ENCODE peak calls at places on chromosomes 13 and 19, in nine cellular contexts. N is brain microvascular endothelial cell; W is HCT116; D is frontal cortex; T is stimulated activated CD8-positive, alpha-beta memory T cell treated with anti-CD3 and anti-CD28 coated beads, Interleukin-2, amount 100 ng/mL, for 1 hour; L is T47D; B is iris pigment epithelial cell; Q is GM03348; X is psoas muscle. M is an unnamed sample.

GRCh38 chr19:4738734-4739133 is 15.1 kb upstream of the DPP9 start:
- DNase-seq in B (no peak), D (no peak), Q (no peak), L (no peak), N (no peak), X (no peak), W (no peak), T (no peak), M (no peak)

GRCh38 chr19:54262470-54262869 is 5.4 kb upstream of the LILRB5 start:
- DNase-seq in W (no peak), D (no peak), B (no peak), Q (no peak), L (no peak), N (no peak), X (no peak), T (no peak), M (no peak)

GRCh38 chr19:53958168-53958571 is 4.6 kb upstream of the CACNG8 start:
- DNase-seq in T (no peak), D (no peak), Q (no peak), X (no peak), N (no peak), L (no peak), B (no peak), W (no peak), M (no peak)

GRCh38 chr19:46862504-46862835 is 1.7 kb downstream of the ARHGAP35 start:
- DNase-seq in Q (peak; percentile 17), L (no peak), D (no peak), T (no peak), W (no peak), N (no peak), X (no peak), B (peak; percentile 31), M (no peak)

GRCh38 chr19:18542936-18543813 is at the start of gene FKBP8:
- DNase-seq in N (peak; percentile 84), X (peak; percentile 97), Q (peak; percentile 99), D (peak; percentile 99), L (peak; percentile 94), W (peak; percentile 65), T (peak; percentile 87), B (peak; percentile 86), M (peak; percentile 97)

GRCh38 chr19:57338798-57339378 is 12.2 kb upstream of the ZNF304 start:
- DNase-seq in N (peak; percentile 52), W (no peak), T (no peak), D (no peak), X (no peak), L (no peak), B (peak; percentile 54), Q (no peak), M (no peak)

GRCh38 chr19:51440846-51441409 is 17.3 kb downstream of the SIGLEC8 start:
- DNase-seq in D (no peak), B (no peak), Q (no peak), W (no peak), L (no peak), X (no peak), T (no peak), N (no peak), M (no peak)

GRCh38 chr13:93927431-93927830 is 552.1 kb downstream of the DCT start:
- DNase-seq in N (no peak), D (no peak), X (no peak), L (no peak), Q (no peak), T (no peak), B (no peak), W (no peak), M (no peak)

GRCh38 chr13:42495751-42496150 is 78.2 kb upstream of the TNFSF11 start:
- DNase-seq in T (no peak), L (no peak), D (no peak), W (no peak), Q (no peak), X (no peak), B (no peak), N (no peak), M (no peak)

GRCh38 chr13:111187879-111188643 is 73.0 kb downstream of the ARHGEF7 start:
- DNase-seq in X (no peak), Q (peak; percentile 49), L (no peak), W (no peak), N (no peak), B (peak; percentile 72), D (no peak), T (no peak), M (no peak)

GRCh38 chr19:5138606-5139594 is 170.0 kb downstream of the KDM4B start:
- DNase-seq in D (no peak), L (no peak), T (peak; percentile 55), N (peak; percentile 94), Q (no peak), X (peak; percentile 66), W (no peak), B (peak; percentile 95), M (peak; percentile 71)

GRCh38 chr13:80235131-80235530 is 105.8 kb downstream of the SPRY2 start:
- DNase-seq in X (no peak), N (no peak), L (no peak), T (no peak), D (no peak), Q (no peak), B (peak; percentile 70), W (no peak), M (no peak)

GRCh38 chr19:17248011-17248776 is 2.5 kb upstream of the NR2F6 start:
- DNase-seq in Q (no peak), L (no peak), B (no peak), D (no peak), N (no peak), W (no peak), X (no peak), T (no peak), M (no peak)

GRCh38 chr13:22926176-22927007 is 254.4 kb upstream of the SGCG start:
- DNase-seq in N (no peak), L (peak; percentile 68), T (no peak), Q (peak; percentile 60), X (peak; percentile 92), W (no peak), D (peak; percentile 33), B (peak; percentile 24), M (no peak)

GRCh38 chr19:16160943-16161560 is 12.3 kb downstream of the CIB3 start:
- DNase-seq in X (no peak), L (no peak), W (peak; percentile 95), D (no peak), T (no peak), N (peak; percentile 71), B (peak; percentile 85), Q (peak; percentile 53), M (no peak)

GRCh38 chr19:52270266-52270885 is 989 bp downstream of the ZNF766 start:
- DNase-seq in B (peak; percentile 40), Q (peak; percentile 61), X (no peak), W (no peak), L (no peak), D (no peak), N (no peak), T (no peak), M (no peak)

GRCh38 chr19:45440873-45441654 is 17.3 kb upstream of the ERCC1 start:
- DNase-seq in L (no peak), D (no peak), W (no peak), B (peak; percentile 67), Q (no peak), X (no peak), T (no peak), N (no peak), M (no peak)

GRCh38 chr19:6700586-6701316 is 19.7 kb downstream of the C3 start:
- DNase-seq in Q (no peak), N (no peak), B (no peak), W (no peak), X (no peak), L (no peak), D (no peak), T (no peak), M (no peak)

GRCh38 chr19:18610556-18611326 is 1.9 kb upstream of the TMEM59L start:
- DNase-seq in L (no peak), W (no peak), Q (no peak), X (no peak), T (no peak), D (peak; percentile 39), N (no peak), B (no peak), M (no peak)

GRCh38 chr19:29694669-29695627 is 20.1 kb downstream of the C19orf12 start:
- DNase-seq in T (peak; percentile 66), X (peak; percentile 95), D (peak; percentile 62), B (peak; percentile 63), W (no peak), Q (peak; percentile 92), N (peak; percentile 53), L (peak; percentile 42), M (peak; percentile 55)

GRCh38 chr19:27716922-27717321 is 1496.0 kb downstream of the UQCRFS1 start:
- DNase-seq in T (no peak), D (no peak), B (no peak), Q (no peak), L (no peak), N (no peak), X (no peak), W (no peak), M (no peak)

GRCh38 chr13:106493569-106493968 is 41.9 kb downstream of the EFNB2 start:
- DNase-seq in B (no peak), W (no peak), X (peak; percentile 53), Q (no peak), N (no peak), D (no peak), L (no peak), T (no peak), M (peak; percentile 23)

GRCh38 chr19:43789029-43789428 is 8.3 kb upstream of the KCNN4 start:
- DNase-seq in X (no peak), W (no peak), B (peak; percentile 54), N (no peak), Q (peak; percentile 44), L (no peak), T (no peak), D (no peak), M (no peak)

GRCh38 chr19:34461375-34462100 is 20.0 kb upstream of the WTIP start:
- DNase-seq in L (no peak), W (no peak), Q (peak; percentile 42), D (no peak), B (no peak), N (peak; percentile 17), T (no peak), X (no peak), M (no peak)

GRCh38 chr13:74090397-74090796 is 43.8 kb downstream of the KLF12 start:
- DNase-seq in W (no peak), L (no peak), D (no peak), Q (no peak), T (no peak), B (no peak), X (no peak), N (no peak), M (no peak)

GRCh38 chr19:10292789-10293636 is 3.3 kb downstream of the ICAM5 start:
- DNase-seq in D (no peak), L (no peak), W (no peak), T (no peak), N (no peak), X (peak; percentile 53), B (no peak), Q (no peak), M (no peak)

GRCh38 chr13:101449971-101450748 is 2.3 kb upstream of the ITGBL1 start:
- DNase-seq in Q (peak; percentile 47), D (no peak), X (no peak), W (peak; percentile 42), T (no peak), N (peak; percentile 62), B (peak; percentile 89), L (no peak), M (no peak)

GRCh38 chr13:112894673-112895481 is 74.1 kb upstream of the MCF2L start:
- DNase-seq in W (no peak), X (peak; percentile 54), L (no peak), T (no peak), Q (no peak), D (no peak), B (no peak), N (no peak), M (no peak)

GRCh38 chr13:73248711-73249580 is 190.1 kb downstream of the KLF5 start:
- DNase-seq in Q (no peak), D (no peak), T (no peak), X (no peak), B (no peak), L (peak; percentile 6), W (peak; percentile 57), N (no peak), M (no peak)

GRCh38 chr19:782195-783043 is 14.8 kb upstream of the PTBP1 start:
- DNase-seq in T (no peak), L (no peak), D (no peak), B (peak; percentile 48), Q (peak; percentile 88), W (no peak), N (no peak), X (no peak), M (no peak)

GRCh38 chr13:41352935-41353801 is 42.1 kb downstream of the NAA16 start:
- DNase-seq in X (no peak), T (peak; percentile 21), W (peak; percentile 62), D (no peak), L (no peak), N (peak; percentile 81), Q (peak; percentile 72), B (peak; percentile 58), M (peak; percentile 20)